ENCODE peak calls at places on chromosomes 12 and 14, in five cellular contexts. X is IMR-90, J is uterus, U is H1, L is heart left ventricle. G is an unnamed sample. For H3K36me3, the result is how much of the 10 kb centered on the place peaks cover.

GRCh38 chr14:100906420-100906819 is 2.9 kb upstream of the RTL1 start:
- DNase-seq in X (no peak), J (no peak), U (no peak), L (no peak), G (no peak)

GRCh38 chr12:49882248-49882850 is 21.4 kb downstream of the FAIM2 start:
- DNase-seq in X (no peak), J (no peak), U (no peak), L (no peak), G (no peak)

GRCh38 chr12:12172106-12172511 is 94.7 kb downstream of the LRP6 start:
- DNase-seq in X (peak), J (no peak), U (no peak), L (no peak), G (peak)

GRCh38 chr14:101022121-101022520 is 118.6 kb upstream of the RTL1 start:
- DNase-seq in X (no peak), J (peak), U (no peak), L (peak), G (peak)

GRCh38 chr12:96136129-96136528 is 58.0 kb upstream of the ELK3 start:
- DNase-seq in X (peak), J (no peak), U (no peak), L (no peak), G (peak)

GRCh38 chr12:46990211-46990610 is 89.2 kb upstream of the PCED1B start:
- DNase-seq in X (no peak), J (no peak), U (no peak), L (no peak), G (no peak)

GRCh38 chr12:20624718-20625117 is 70.4 kb upstream of the SLCO1C1 start:
- DNase-seq in X (peak), J (no peak), U (no peak), L (no peak), G (no peak)

GRCh38 chr14:90050271-90050670 is 11.5 kb upstream of the KCNK13 start:
- DNase-seq in X (no peak), J (no peak), U (no peak), L (no peak), G (no peak)

GRCh38 chr12:70467908-70468733 is 102.0 kb downstream of the KCNMB4 start:
- DNase-seq in X (no peak), J (no peak), U (no peak), L (no peak), G (no peak)

GRCh38 chr14:36975834-36976233 is 196.6 kb downstream of the SLC25A21 start:
- DNase-seq in X (peak), J (no peak), U (no peak), L (no peak), G (no peak)

GRCh38 chr14:69395929-69396328 is 2.2 kb downstream of the ERH start:
- DNase-seq in X (no peak), J (no peak), U (no peak), L (no peak), G (no peak)

GRCh38 chr12:93199831-93200236 is 177.9 kb upstream of the NUDT4 start:
- DNase-seq in X (peak), J (no peak), U (no peak), L (no peak), G (no peak)

GRCh38 chr14:95253039-95253620 is 66.6 kb downstream of the CLMN start:
- DNase-seq in X (no peak), J (no peak), U (no peak), L (no peak), G (no peak)

GRCh38 chr14:51534623-51535022 is 117.1 kb upstream of the FRMD6 start:
- DNase-seq in X (peak), J (no peak), U (no peak), L (no peak), G (peak)

GRCh38 chr12:96720363-96720705 is 186.7 kb upstream of the NEDD1 start:
- DNase-seq in X (no peak), J (no peak), U (no peak), L (no peak), G (no peak)

GRCh38 chr14:69712637-69713088 is 54.3 kb upstream of the SRSF5 start:
- DNase-seq in X (no peak), J (peak), U (no peak), L (peak), G (peak)

GRCh38 chr12:55965240-55965639 is 602 bp downstream of the PMEL start:
- DNase-seq in X (no peak), J (no peak), U (no peak), L (no peak), G (no peak)

GRCh38 chr14:54787263-54787662 is 115.4 kb downstream of the GCH1 start:
- DNase-seq in X (no peak), J (no peak), U (no peak), L (no peak), G (no peak)

GRCh38 chr14:54791001-54791400 is 111.6 kb downstream of the GCH1 start:
- DNase-seq in X (no peak), J (no peak), U (no peak), L (no peak), G (no peak)

GRCh38 chr14:54788701-54789100 is 113.9 kb downstream of the GCH1 start:
- DNase-seq in X (no peak), J (no peak), U (no peak), L (no peak), G (no peak)

GRCh38 chr14:54790092-54790491 is 112.5 kb downstream of the GCH1 start:
- DNase-seq in X (no peak), J (no peak), U (no peak), L (no peak), G (no peak)

DNA sequence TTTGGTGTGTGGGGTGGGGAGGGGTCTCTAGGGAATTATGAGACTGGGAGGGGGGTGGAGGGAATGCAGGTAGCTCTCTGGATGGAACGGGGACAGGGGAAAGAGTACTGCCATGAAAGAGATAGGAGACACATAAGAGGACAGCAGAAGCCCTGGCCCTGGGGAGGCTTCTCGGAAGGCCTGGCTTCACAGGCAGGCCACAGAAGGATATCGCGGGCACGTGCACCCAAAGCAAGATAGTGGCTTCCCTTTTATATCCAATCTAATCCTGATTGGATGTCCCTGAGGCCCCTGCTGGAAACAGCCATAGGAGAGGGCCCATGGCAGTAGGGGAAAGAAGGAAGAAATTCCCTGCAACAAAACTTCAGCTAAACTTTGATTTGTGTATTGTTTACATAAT is 113.5 kb downstream of the GCH1 start:
- DNase-seq in X (no peak), J (no peak), U (no peak), L (no peak), G (no peak)
- TF ChIP-seq POLR2A in X (no peak), J (no peak), U (no peak), L (no peak), G (no peak)

GRCh38 chr12:121120989-121121755 is 11.5 kb upstream of the P2RX7 start:
- DNase-seq in X (no peak), J (no peak), U (no peak), L (no peak), G (no peak)
- H3K36me3 ChIP-seq in X (under half), J (under half), U (under half), L (under half), G (under half)

GRCh38 chr12:100265732-100266131 is 1.1 kb downstream of the DEPDC4 start:
- DNase-seq in X (no peak), J (no peak), U (no peak), L (no peak), G (no peak)
- H3K4me3 ChIP-seq in X (no peak), J (no peak), U (no peak), L (no peak), G (no peak)

DNA sequence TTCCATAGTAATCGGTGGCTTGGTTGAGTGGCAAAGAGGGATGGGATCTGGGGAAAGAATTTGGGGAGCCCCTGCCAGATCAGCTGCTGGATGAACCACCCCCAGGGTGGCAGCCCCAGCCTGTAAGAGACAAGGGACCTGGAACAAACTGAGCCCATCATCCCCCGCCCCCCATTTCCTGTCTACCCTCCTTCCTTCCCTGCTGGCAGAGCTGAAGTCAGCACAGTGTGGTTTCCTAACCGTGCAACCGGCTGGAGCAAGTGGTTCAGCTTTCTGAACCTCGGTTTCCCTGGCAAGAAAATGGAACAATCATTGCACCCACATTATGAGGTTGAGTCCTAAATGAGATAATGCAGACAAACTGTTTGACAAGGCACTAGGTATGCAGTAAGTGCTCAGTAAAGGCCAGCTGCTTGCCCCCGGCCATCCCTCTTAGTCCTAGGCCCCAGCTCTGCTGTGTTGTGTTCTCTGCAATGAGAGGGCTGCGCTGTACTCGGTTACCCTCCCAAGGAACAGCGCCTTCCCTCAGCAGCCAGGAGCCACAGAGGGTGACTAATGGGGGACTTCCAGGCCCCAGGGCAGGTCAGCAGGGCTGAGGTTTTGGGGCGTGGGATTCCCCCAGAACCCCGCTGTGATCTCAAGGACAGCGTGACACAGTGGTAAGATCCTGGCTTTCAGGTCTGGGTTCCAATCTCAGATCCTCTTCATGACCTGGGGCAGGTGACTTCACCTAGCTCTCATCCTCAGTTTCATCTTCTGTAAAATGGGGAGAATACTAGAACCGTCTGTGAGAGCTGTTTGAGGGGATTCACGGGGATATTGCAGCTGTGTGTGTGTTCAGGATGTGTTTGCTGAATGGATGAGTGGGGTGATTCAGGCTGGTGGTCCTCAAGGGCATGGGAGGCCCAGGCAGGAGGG is 16.5 kb downstream of the SELPLG start:
- DNase-seq in X (no peak), J (no peak), U (no peak), L (no peak), G (no peak)
- TF ChIP-seq POLR2A in X (no peak), J (no peak), U (no peak), L (no peak), G (no peak)

DNA sequence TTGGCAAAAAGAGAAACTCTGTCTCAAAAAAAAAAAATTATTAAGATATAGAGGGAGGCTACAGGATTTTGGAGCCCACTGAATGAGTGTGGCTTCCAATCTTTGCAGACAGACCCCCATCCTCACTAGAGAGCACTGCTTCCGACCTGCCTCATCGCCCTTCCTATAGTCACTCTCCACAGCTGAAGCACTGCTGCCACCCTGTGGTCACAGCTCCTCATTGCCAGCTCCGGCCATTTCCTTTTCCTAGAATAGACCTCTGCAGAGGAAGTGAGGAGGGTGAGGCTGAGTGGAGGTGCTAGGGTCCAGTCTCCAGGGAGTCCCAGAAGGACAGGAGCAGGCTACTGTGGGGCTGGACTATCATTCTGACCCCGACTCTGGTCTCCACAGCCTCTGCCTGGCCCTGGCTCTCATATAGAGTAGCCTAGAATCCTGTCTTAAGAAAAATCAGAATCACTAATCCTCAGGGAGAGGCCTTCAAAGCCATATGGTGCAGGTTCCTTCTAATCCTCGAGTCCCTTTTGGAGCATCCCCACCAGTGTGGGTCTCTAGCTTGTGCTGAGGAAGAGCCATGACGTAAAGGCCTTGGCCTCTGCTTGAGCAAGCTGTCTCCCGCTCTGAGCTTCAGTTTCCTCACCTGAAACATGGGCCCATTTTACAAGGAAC is 1.4 kb upstream of the NPFF start:
- DNase-seq in X (peak), J (peak), U (peak), L (peak), G (peak)
- H3K36me3 ChIP-seq in X (under half), J (under half), U (under half), L (half or more), G (under half)

GRCh38 chr12:116881325-116881866 is at the start of gene HRK:
- DNase-seq in X (no peak), J (no peak), U (no peak), L (no peak), G (no peak)

GRCh38 chr12:116879509-116880212 is 1.6 kb downstream of the HRK start:
- DNase-seq in X (no peak), J (no peak), U (no peak), L (no peak), G (no peak)

GRCh38 chr12:116880213-116880816 is 926 bp downstream of the HRK start:
- DNase-seq in X (no peak), J (no peak), U (no peak), L (no peak), G (no peak)

GRCh38 chr12:116881867-116882507 is 746 bp upstream of the HRK start:
- DNase-seq in X (no peak), J (no peak), U (no peak), L (no peak), G (no peak)

GRCh38 chr12:116880817-116881324 is 370 bp downstream of the HRK start:
- DNase-seq in X (peak), J (no peak), U (peak), L (peak), G (no peak)
- H3K4me3 ChIP-seq in X (peak), J (no peak), U (peak), L (peak), G (peak)

G was measured in breast epithelium.